ENCODE peak calls at places on chromosomes 7 and 10, in nine cellular contexts. F is neural progenitor cell; O is ovary; E is coronary artery; X is K562; T is body of pancreas; R is uterus; W is psoas muscle; I is CD4-positive, CD25-positive, alpha-beta regulatory T cell. B is an unnamed sample.

GRCh38 chr10:58436071-58436470 is 50.9 kb downstream of the TFAM start:
- DNase-seq in R (no peak), T (no peak), F (no peak), I (no peak), W (no peak), O (no peak), E (no peak), X (no peak), B (no peak)

GRCh38 chr7:1156782-1157535 is 3.0 kb downstream of the ZFAND2A start:
- DNase-seq in O (no peak), T (no peak), F (no peak), R (no peak), I (no peak), X (peak), E (no peak), W (no peak), B (no peak)

GRCh38 chr7:71824356-71824755 is 587.8 kb downstream of the CALN1 start:
- DNase-seq in E (no peak), T (peak), I (no peak), W (no peak), F (peak), R (no peak), O (no peak), X (no peak), B (no peak)

GRCh38 chr10:26739087-26739631 is 41.7 kb downstream of the PDSS1 start:
- DNase-seq in O (no peak), I (no peak), W (no peak), F (no peak), R (no peak), X (no peak), T (no peak), E (no peak), B (no peak)

GRCh38 chr10:58431903-58432302 is 46.7 kb downstream of the TFAM start:
- DNase-seq in R (no peak), T (no peak), W (no peak), F (no peak), E (no peak), X (no peak), O (no peak), I (no peak), B (no peak)

GRCh38 chr10:132757171-132757570 is 28.8 kb downstream of the NKX6-2 start:
- DNase-seq in T (no peak), R (no peak), F (no peak), W (no peak), E (no peak), I (no peak), O (no peak), X (no peak), B (no peak)

GRCh38 chr10:121928528-121928884 is 675 bp upstream of the ATE1 start:
- DNase-seq in T (no peak), X (no peak), E (no peak), O (no peak), I (no peak), F (no peak), W (peak), R (peak), B (peak)

GRCh38 chr10:121927361-121927840 is 430 bp downstream of the ATE1 start:
- DNase-seq in T (peak), F (peak), X (no peak), E (no peak), I (peak), O (peak), W (peak), R (peak), B (no peak)

GRCh38 chr10:58775960-58776574 is 263.4 kb downstream of the BICC1 start:
- DNase-seq in X (no peak), R (peak), W (no peak), T (no peak), E (no peak), I (no peak), F (no peak), O (no peak), B (no peak)

GRCh38 chr10:34433241-34434076 is 381.6 kb downstream of the PARD3 start:
- DNase-seq in R (no peak), E (no peak), T (no peak), X (no peak), W (no peak), I (no peak), O (no peak), F (no peak), B (no peak)

GRCh38 chr7:131011437-131011752 is 277.4 kb upstream of the KLF14 start:
- DNase-seq in F (no peak), I (no peak), E (no peak), X (no peak), O (no peak), R (no peak), T (no peak), W (peak), B (peak)

GRCh38 chr10:77371848-77372247 is 265.8 kb downstream of the KCNMA1 start:
- DNase-seq in T (no peak), R (no peak), I (no peak), E (no peak), W (no peak), O (no peak), X (no peak), F (no peak), B (no peak)

GRCh38 chr10:65670087-65670486 is 1255.7 kb upstream of the LRRTM3 start:
- DNase-seq in I (no peak), R (no peak), O (no peak), F (no peak), X (no peak), T (no peak), E (no peak), W (no peak), B (no peak)

GRCh38 chr10:51867956-51868355 is 168.6 kb upstream of the CSTF2T start:
- DNase-seq in O (no peak), E (no peak), W (no peak), I (no peak), X (no peak), T (no peak), F (no peak), R (no peak), B (no peak)

GRCh38 chr7:41955475-41956243 is 252.8 kb upstream of the INHBA start:
- DNase-seq in T (peak), F (peak), X (no peak), E (peak), W (peak), R (peak), I (no peak), O (peak), B (peak)

GRCh38 chr10:128130051-128130450 is 3.8 kb upstream of the MKI67 start:
- DNase-seq in W (no peak), R (no peak), F (no peak), O (no peak), E (no peak), X (no peak), I (no peak), T (no peak), B (no peak)

GRCh38 chr7:156906281-156906680 is 13.3 kb upstream of the LMBR1 start:
- DNase-seq in F (no peak), R (no peak), I (no peak), E (no peak), O (no peak), W (no peak), X (no peak), T (no peak), B (no peak)

GRCh38 chr7:106010331-106010730 is 47.3 kb downstream of the CDHR3 start:
- DNase-seq in F (no peak), W (no peak), E (no peak), R (no peak), I (no peak), X (no peak), T (no peak), O (no peak), B (no peak)

GRCh38 chr10:10847313-10847712 is 170.4 kb upstream of the CELF2 start:
- DNase-seq in F (no peak), W (no peak), I (no peak), E (no peak), X (no peak), T (no peak), O (no peak), R (no peak), B (no peak)

GRCh38 chr10:7545256-7545655 is 121.5 kb downstream of the ITIH5 start:
- DNase-seq in E (no peak), R (no peak), O (no peak), X (no peak), W (peak), I (no peak), T (no peak), F (no peak), B (no peak)
- H3K27ac ChIP-seq in E (no peak), R (no peak), O (no peak), X (no peak), W (no peak), I (no peak), T (no peak), F (no peak), B (no peak)

GRCh38 chr7:138008588-138009349 is 6.9 kb upstream of the CREB3L2 start:
- DNase-seq in F (peak), X (peak), I (peak), T (no peak), R (peak), W (no peak), E (no peak), O (no peak), B (peak)
- H3K27ac ChIP-seq in F (no peak), X (peak), I (no peak), T (no peak), R (no peak), W (no peak), E (no peak), O (no peak), B (peak)

GRCh38 chr7:80324032-80324431 is 187.8 kb downstream of the GNAT3 start:
- DNase-seq in O (no peak), X (no peak), F (no peak), I (no peak), E (no peak), W (no peak), R (no peak), T (no peak), B (no peak)
- H3K27ac ChIP-seq in O (no peak), X (no peak), F (no peak), I (no peak), E (no peak), W (no peak), R (no peak), T (no peak), B (no peak)

GRCh38 chr7:120662291-120662690 is 195.7 kb downstream of the TSPAN12 start:
- DNase-seq in R (no peak), T (no peak), F (no peak), O (no peak), I (no peak), E (no peak), X (no peak), W (no peak), B (no peak)

GRCh38 chr7:120654241-120654640 is 203.7 kb downstream of the TSPAN12 start:
- DNase-seq in X (no peak), T (no peak), W (no peak), R (no peak), F (no peak), O (no peak), E (no peak), I (no peak), B (no peak)

DNA sequence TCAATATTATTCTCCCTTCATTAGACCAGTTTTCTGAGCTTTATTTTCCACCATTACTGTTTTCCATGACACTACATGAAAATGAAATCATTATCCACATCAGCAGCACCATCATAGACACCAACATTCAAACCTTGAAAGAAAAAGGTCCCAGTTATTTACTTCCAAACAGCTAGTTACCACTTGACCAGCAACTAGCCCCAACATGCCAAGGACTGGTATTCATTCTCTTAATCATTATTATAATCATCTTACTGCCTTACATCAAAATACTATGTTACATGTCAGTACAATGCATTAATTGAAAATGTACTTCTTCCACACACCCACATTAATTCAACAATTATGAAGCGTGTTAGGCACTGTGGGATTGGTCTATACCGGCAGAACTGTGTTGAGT is 199.4 kb downstream of the TSPAN12 start:
- DNase-seq in F (no peak), E (no peak), R (no peak), X (no peak), O (no peak), T (no peak), W (no peak), I (no peak), B (no peak)
- H3K27ac ChIP-seq in F (no peak), E (no peak), R (no peak), X (no peak), O (no peak), T (no peak), W (no peak), I (no peak), B (no peak)

DNA sequence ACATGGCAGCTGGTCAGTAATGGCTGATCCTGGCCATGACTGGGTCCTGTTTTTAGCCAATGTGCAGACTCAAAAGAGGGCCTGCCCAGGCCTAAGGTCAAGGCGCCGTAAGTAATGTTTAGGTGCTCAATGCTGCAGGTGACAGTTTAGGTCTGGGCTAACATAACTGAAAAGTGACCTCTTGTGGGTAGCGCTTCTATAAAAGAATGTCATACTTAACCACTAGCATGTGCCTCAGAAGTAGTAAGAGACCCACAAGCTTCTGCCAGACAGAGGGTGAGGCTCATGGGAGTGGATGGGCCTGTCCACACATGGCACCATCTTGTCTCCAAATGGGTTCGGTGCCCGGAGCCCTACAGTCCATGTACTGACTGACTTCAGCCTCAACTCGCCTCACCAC is 90.5 kb upstream of the GSDME start:
- DNase-seq in W (no peak), O (no peak), E (no peak), X (no peak), F (no peak), I (no peak), T (no peak), R (no peak), B (no peak)
- H3K27ac ChIP-seq in W (no peak), O (no peak), E (no peak), X (no peak), F (no peak), I (no peak), T (no peak), R (no peak), B (no peak)

B was measured in substantia nigra.